ENCODE peak calls at places on chromosomes 11 and 22, in eight cellular contexts. One of them, this sample, is unnamed.

GRCh38 chr11:68551777-68552176 is 91.2 kb downstream of the PPP6R3 start:
- DNase-seq in RWPE1: no peak
- DNase-seq in activated T-helper 1 cell treated with Interleukin-2 at 50 U/mL for 16 hours: no peak
- DNase-seq in left colon: no peak
- DNase-seq in adipocyte: no peak
- DNase-seq in COR-L47: no peak
- DNase-seq in substantia nigra: no peak
- DNase-seq in Right ventricle myocardium superior: no peak
- DNase-seq in this sample: no peak

GRCh38 chr22:27752771-27753170 is 48.8 kb downstream of the MN1 start:
- DNase-seq in Right ventricle myocardium superior: peak; percentile 82
- DNase-seq in left colon: no peak
- DNase-seq in adipocyte: peak; percentile 78
- DNase-seq in COR-L47: no peak
- DNase-seq in RWPE1: peak; percentile 81
- DNase-seq in activated T-helper 1 cell treated with Interleukin-2 at 50 U/mL for 16 hours: no peak
- DNase-seq in substantia nigra: no peak
- DNase-seq in this sample: peak; percentile 85

GRCh38 chr11:68099474-68100405 is 21.4 kb downstream of the CHKA start:
- DNase-seq in RWPE1: no peak
- DNase-seq in COR-L47: no peak
- DNase-seq in left colon: peak; percentile 65
- DNase-seq in substantia nigra: no peak
- DNase-seq in activated T-helper 1 cell treated with Interleukin-2 at 50 U/mL for 16 hours: no peak
- DNase-seq in adipocyte: no peak
- DNase-seq in Right ventricle myocardium superior: no peak
- DNase-seq in this sample: no peak

GRCh38 chr11:11535611-11536010 is 86.2 kb downstream of the GALNT18 start:
- DNase-seq in left colon: no peak
- DNase-seq in activated T-helper 1 cell treated with Interleukin-2 at 50 U/mL for 16 hours: no peak
- DNase-seq in Right ventricle myocardium superior: no peak
- DNase-seq in COR-L47: no peak
- DNase-seq in RWPE1: no peak
- DNase-seq in adipocyte: no peak
- DNase-seq in substantia nigra: no peak
- DNase-seq in this sample: no peak

GRCh38 chr22:33555814-33556522 is 364.3 kb downstream of the LARGE1 start:
- DNase-seq in left colon: no peak
- DNase-seq in adipocyte: no peak
- DNase-seq in activated T-helper 1 cell treated with Interleukin-2 at 50 U/mL for 16 hours: no peak
- DNase-seq in substantia nigra: no peak
- DNase-seq in COR-L47: no peak
- DNase-seq in Right ventricle myocardium superior: no peak
- DNase-seq in RWPE1: no peak
- DNase-seq in this sample: no peak

GRCh38 chr11:69010964-69011623 is 2.0 kb downstream of the MRGPRF start:
- DNase-seq in COR-L47: peak; percentile 42
- DNase-seq in activated T-helper 1 cell treated with Interleukin-2 at 50 U/mL for 16 hours: peak; percentile 14
- DNase-seq in left colon: peak; percentile 76
- DNase-seq in Right ventricle myocardium superior: peak; percentile 83
- DNase-seq in substantia nigra: peak; percentile 43
- DNase-seq in adipocyte: peak; percentile 97
- DNase-seq in RWPE1: peak; percentile 73
- DNase-seq in this sample: peak; percentile 94

GRCh38 chr11:30499940-30500339 is 86.2 kb downstream of the MPPED2 start:
- DNase-seq in adipocyte: no peak
- DNase-seq in substantia nigra: no peak
- DNase-seq in left colon: no peak
- DNase-seq in COR-L47: no peak
- DNase-seq in activated T-helper 1 cell treated with Interleukin-2 at 50 U/mL for 16 hours: no peak
- DNase-seq in Right ventricle myocardium superior: no peak
- DNase-seq in RWPE1: no peak
- DNase-seq in this sample: no peak

GRCh38 chr22:24826710-24827285 is 20.8 kb downstream of the SGSM1 start:
- DNase-seq in substantia nigra: no peak
- DNase-seq in RWPE1: no peak
- DNase-seq in COR-L47: no peak
- DNase-seq in adipocyte: no peak
- DNase-seq in Right ventricle myocardium superior: peak; percentile 13
- DNase-seq in activated T-helper 1 cell treated with Interleukin-2 at 50 U/mL for 16 hours: no peak
- DNase-seq in left colon: peak; percentile 26
- DNase-seq in this sample: no peak

GRCh38 chr11:976431-977160 is 50.9 kb downstream of the AP2A2 start:
- DNase-seq in activated T-helper 1 cell treated with Interleukin-2 at 50 U/mL for 16 hours: no peak
- DNase-seq in left colon: no peak
- DNase-seq in RWPE1: no peak
- DNase-seq in substantia nigra: peak; percentile 70
- DNase-seq in adipocyte: no peak
- DNase-seq in COR-L47: no peak
- DNase-seq in Right ventricle myocardium superior: no peak
- DNase-seq in this sample: no peak

GRCh38 chr22:36356708-36357694 is 30.8 kb downstream of the MYH9 start:
- DNase-seq in activated T-helper 1 cell treated with Interleukin-2 at 50 U/mL for 16 hours: no peak
- DNase-seq in COR-L47: no peak
- DNase-seq in left colon: no peak
- DNase-seq in adipocyte: no peak
- DNase-seq in substantia nigra: no peak
- DNase-seq in Right ventricle myocardium superior: no peak
- DNase-seq in RWPE1: no peak
- DNase-seq in this sample: no peak